ENCODE peak calls at places on chromosomes 13 and 19, in ten cellular contexts. M, T, J, Q, I, U, Y, B, N and O are unnamed samples.

GRCh38 chr13:94384217-94384905 is 95.1 kb downstream of the DCT start:
- DNase-seq in M (no peak), T (no peak), J (no peak), Q (no peak), I (no peak), U (no peak), Y (no peak), B (no peak), N (no peak), O (no peak)

GRCh38 chr13:20713014-20713376 is 9.5 kb downstream of the IL17D start:
- DNase-seq in M (no peak), T (no peak), J (no peak), Q (no peak), I (no peak), U (peak; percentile 21), Y (no peak), B (no peak), N (no peak), O (no peak)

GRCh38 chr13:69553976-69554375 is 553.6 kb upstream of the ATXN8OS start:
- DNase-seq in M (no peak), T (no peak), J (no peak), Q (no peak), I (no peak), U (no peak), Y (no peak), B (no peak), N (no peak), O (no peak)

GRCh38 chr19:27776020-27776419 is 1436.9 kb downstream of the UQCRFS1 start:
- DNase-seq in M (no peak), T (peak; percentile 33), J (no peak), Q (no peak), I (no peak), U (no peak), Y (no peak), B (no peak), N (peak; percentile 84), O (no peak)

GRCh38 chr13:46721054-46721453 is 75.9 kb downstream of the ESD start:
- DNase-seq in M (no peak), T (peak; percentile 32), J (no peak), Q (no peak), I (no peak), U (peak; percentile 83), Y (no peak), B (no peak), N (peak; percentile 31), O (no peak)

GRCh38 chr19:13026478-13026999 is 31.3 kb downstream of the NFIX start:
- DNase-seq in M (no peak), T (no peak), J (no peak), Q (no peak), I (no peak), U (peak; percentile 64), Y (no peak), B (no peak), N (peak; percentile 39), O (no peak)

GRCh38 chr13:42836930-42837329 is 55.5 kb downstream of the FAM216B start:
- DNase-seq in M (peak; percentile 22), T (no peak), J (no peak), Q (no peak), I (no peak), U (peak; percentile 19), Y (no peak), B (no peak), N (peak; percentile 9), O (no peak)

GRCh38 chr19:48818234-48818823 is 7.5 kb upstream of the BCAT2 start:
- DNase-seq in M (no peak), T (peak; percentile 91), J (no peak), Q (no peak), I (no peak), U (no peak), Y (no peak), B (no peak), N (no peak), O (no peak)

GRCh38 chr19:46886546-46887239 is 25.9 kb downstream of the ARHGAP35 start:
- DNase-seq in M (no peak), T (no peak), J (no peak), Q (no peak), I (no peak), U (no peak), Y (no peak), B (no peak), N (no peak), O (no peak)

GRCh38 chr19:45632468-45633196 is 6.6 kb downstream of the EML2 start:
- DNase-seq in M (peak; percentile 96), T (peak; percentile 81), J (peak; percentile 85), Q (no peak), I (peak; percentile 68), U (peak; percentile 80), Y (no peak), B (no peak), N (peak; percentile 91), O (no peak)

GRCh38 chr19:5407356-5407755 is 47.9 kb upstream of the ZNRF4 start:
- DNase-seq in M (no peak), T (no peak), J (no peak), Q (no peak), I (no peak), U (no peak), Y (no peak), B (no peak), N (peak; percentile 61), O (no peak)

GRCh38 chr13:98476538-98476966 is 100.4 kb downstream of the STK24 start:
- DNase-seq in M (peak; percentile 62), T (peak; percentile 81), J (peak; percentile 79), Q (peak; percentile 92), I (no peak), U (peak; percentile 82), Y (no peak), B (peak; percentile 90), N (no peak), O (no peak)
- TF ChIP-seq POLR2A in M (no peak), T (no peak), J (no peak), Q (no peak), I (no peak), U (peak; percentile 52), Y (no peak), B (peak; percentile 70), N (no peak), O (no peak)

DNA sequence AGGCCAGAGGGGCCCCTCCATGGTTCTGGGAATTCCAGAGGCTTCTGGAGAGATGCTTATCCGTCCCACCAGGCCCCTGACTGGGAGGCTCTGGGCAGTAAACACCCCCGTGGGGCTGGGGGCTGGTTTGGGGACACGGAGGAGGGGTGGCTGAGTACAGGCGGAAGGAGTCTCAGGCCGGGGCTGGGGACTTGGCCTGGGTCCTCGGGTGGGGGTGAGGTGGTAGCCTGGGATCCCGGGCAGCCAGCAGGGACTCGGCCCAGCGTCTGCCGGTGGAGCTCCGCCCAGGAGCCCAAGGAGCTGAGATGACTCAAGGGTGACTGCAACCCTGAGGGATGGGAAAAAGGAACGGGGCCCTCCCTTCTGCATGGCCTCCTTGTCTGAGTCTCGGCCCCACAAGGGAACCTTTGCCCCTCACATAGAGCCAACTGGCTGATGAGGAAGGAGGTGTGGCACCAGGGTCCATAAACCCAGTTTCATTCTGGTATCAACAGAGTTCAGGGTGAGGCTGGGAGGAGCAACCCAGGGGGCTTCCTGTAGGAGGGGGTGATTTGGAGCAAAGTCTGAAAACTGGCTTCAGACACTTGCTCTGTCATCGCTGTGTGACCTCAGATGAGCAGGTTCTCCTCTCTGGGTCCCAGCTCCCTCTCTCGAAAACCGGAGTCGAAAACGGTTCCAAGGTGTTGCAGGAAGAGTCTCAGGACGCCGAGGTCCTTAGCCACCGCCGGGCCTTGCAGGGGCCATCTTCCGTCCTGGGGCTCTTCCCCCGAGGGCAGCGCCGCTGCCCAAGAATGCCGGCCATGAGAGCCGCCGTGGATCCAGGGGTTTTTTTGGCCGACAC is 809 bp downstream of the MISP start:
- DNase-seq in M (no peak), T (peak; percentile 61), J (no peak), Q (no peak), I (no peak), U (no peak), Y (no peak), B (no peak), N (peak; percentile 90), O (no peak)
- H3K27ac ChIP-seq in M (peak overlapping the region; percentile 17), T (peak overlapping the region; percentile 73), J (no peak overlapping the region), Q (no peak overlapping the region), I (peak overlapping the region; percentile 61), U (no peak overlapping the region), Y (no peak overlapping the region), B (no peak overlapping the region), N (peak overlapping the region; percentile 100), O (peak overlapping the region; percentile 77)

GRCh38 chr19:19909654-19910053 is 8.9 kb downstream of the ZNF93 start:
- DNase-seq in M (no peak), T (no peak), J (no peak), Q (no peak), I (no peak), U (no peak), Y (no peak), B (no peak), N (no peak), O (no peak)

GRCh38 chr19:19911150-19911549 is 10.4 kb downstream of the ZNF93 start:
- DNase-seq in M (no peak), T (no peak), J (no peak), Q (no peak), I (no peak), U (no peak), Y (no peak), B (no peak), N (no peak), O (no peak)
- TF ChIP-seq POLR2A in M (no peak), T (no peak), J (no peak), Q (no peak), I (no peak), U (no peak), Y (no peak), B (no peak), N (no peak), O (no peak)

GRCh38 chr19:35870798-35871197 is 2.4 kb downstream of the APLP1 start:
- DNase-seq in M (no peak), T (no peak), J (no peak), Q (no peak), I (no peak), U (no peak), Y (no peak), B (no peak), N (no peak), O (no peak)

GRCh38 chr19:35871611-35872010 is 3.2 kb downstream of the APLP1 start:
- DNase-seq in M (no peak), T (no peak), J (no peak), Q (no peak), I (no peak), U (no peak), Y (no peak), B (no peak), N (no peak), O (no peak)

GRCh38 chr19:35868172-35868822 is at the start of gene APLP1:
- DNase-seq in M (peak; percentile 32), T (peak; percentile 60), J (peak; percentile 87), Q (peak; percentile 88), I (peak; percentile 61), U (peak; percentile 39), Y (no peak), B (no peak), N (peak; percentile 68), O (no peak)

GRCh38 chr19:35869327-35870123 is 1.2 kb downstream of the APLP1 start:
- DNase-seq in M (peak; percentile 45), T (peak; percentile 74), J (peak; percentile 78), Q (peak; percentile 84), I (no peak), U (peak; percentile 80), Y (no peak), B (no peak), N (peak; percentile 98), O (no peak)

DNA sequence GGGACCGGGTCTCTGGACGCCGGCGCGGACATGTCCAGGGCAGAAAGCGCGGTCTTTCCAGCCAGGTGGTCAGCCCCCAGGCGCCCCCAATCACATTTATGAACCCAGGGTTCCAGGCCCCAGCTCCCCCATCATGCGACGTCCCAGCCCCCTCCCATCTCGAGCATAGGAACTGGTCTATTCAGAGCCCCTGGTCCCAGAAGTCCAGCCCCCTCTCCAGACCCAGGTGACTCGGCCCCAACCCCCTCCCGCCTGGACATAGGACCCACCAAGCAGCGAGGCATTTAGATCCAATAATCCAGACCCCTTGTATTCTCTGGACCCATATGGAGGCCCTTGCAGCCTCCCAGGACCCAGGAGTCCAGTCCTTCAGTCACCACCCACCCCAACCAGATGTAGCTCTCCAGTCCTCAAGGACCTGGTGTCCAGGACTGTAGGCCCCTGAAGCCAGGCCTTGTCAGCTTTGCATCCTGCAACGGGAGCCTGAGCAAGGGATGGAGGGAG is 501 bp downstream of the APLP1 start:
- DNase-seq in M (no peak), T (no peak), J (no peak), Q (no peak), I (no peak), U (no peak), Y (no peak), B (no peak), N (no peak), O (no peak)
- H3K27ac ChIP-seq in M (no peak overlapping the region), T (no peak overlapping the region), J (no peak overlapping the region), Q (no peak overlapping the region), I (no peak overlapping the region), U (no peak overlapping the region), Y (no peak overlapping the region), B (no peak overlapping the region), N (peak overlapping the region; percentile 53), O (no peak overlapping the region)